ENCODE peak calls at places on chromosomes 13 and 19, in ten cellular contexts. P, X, Q, K, J, M, W, Y, G and U are unnamed samples.

GRCh38 chr13:44786724-44787123 is 202.5 kb downstream of the NUFIP1 start:
- ATAC-seq in P (peak), X (no peak), Q (no peak), K (no peak), J (no peak), M (no peak), W (no peak), Y (no peak), G (peak), U (no peak)

GRCh38 chr13:27712421-27712820 is 79.9 kb upstream of the GSX1 start:
- ATAC-seq in P (peak), X (no peak), Q (no peak), K (peak), J (no peak), M (no peak), W (no peak), Y (peak), G (peak), U (no peak)

GRCh38 chr13:27448308-27448707 is 2.1 kb downstream of the MTIF3 start:
- ATAC-seq in P (no peak), X (peak), Q (no peak), K (no peak), J (no peak), M (no peak), W (no peak), Y (no peak), G (no peak), U (no peak)

GRCh38 chr19:2602391-2603181 is 99.9 kb downstream of the GNG7 start:
- ATAC-seq in P (peak), X (peak), Q (peak), K (peak), J (no peak), M (no peak), W (peak), Y (peak), G (peak), U (no peak)

GRCh38 chr13:54124700-54125099 is 1096.1 kb downstream of the OLFM4 start:
- ATAC-seq in P (no peak), X (no peak), Q (no peak), K (no peak), J (no peak), M (no peak), W (no peak), Y (no peak), G (no peak), U (no peak)

GRCh38 chr13:24746618-24747247 is 17.2 kb upstream of the RNF17 start:
- ATAC-seq in P (no peak), X (no peak), Q (no peak), K (peak), J (no peak), M (peak), W (peak), Y (no peak), G (no peak), U (no peak)

GRCh38 chr13:43786472-43786765 is 353 bp downstream of the ENOX1 start:
- ATAC-seq in P (peak), X (no peak), Q (peak), K (no peak), J (no peak), M (peak), W (no peak), Y (no peak), G (no peak), U (no peak)

GRCh38 chr13:113855012-113855921 is 8.6 kb downstream of the GAS6 start:
- ATAC-seq in P (no peak), X (peak), Q (no peak), K (no peak), J (no peak), M (no peak), W (peak), Y (peak), G (no peak), U (no peak)

GRCh38 chr13:34156841-34157365 is 339.0 kb downstream of the RFC3 start:
- ATAC-seq in P (peak), X (peak), Q (peak), K (peak), J (peak), M (peak), W (peak), Y (peak), G (peak), U (peak)

GRCh38 chr13:89279374-89279773 is 1608.2 kb downstream of the SLITRK5 start:
- ATAC-seq in P (no peak), X (no peak), Q (no peak), K (peak), J (no peak), M (no peak), W (no peak), Y (no peak), G (no peak), U (no peak)

GRCh38 chr13:113927661-113928581 is 46.0 kb downstream of the C13orf46 start:
- ATAC-seq in P (no peak), X (peak), Q (peak), K (no peak), J (no peak), M (no peak), W (peak), Y (peak), G (peak), U (no peak)

GRCh38 chr19:19348266-19348665 is 27.6 kb downstream of the MAU2 start:
- ATAC-seq in P (peak), X (no peak), Q (no peak), K (no peak), J (no peak), M (no peak), W (no peak), Y (no peak), G (no peak), U (no peak)

GRCh38 chr19:48041877-48042580 is 1.9 kb downstream of the CABP5 start:
- ATAC-seq in P (no peak), X (no peak), Q (no peak), K (no peak), J (no peak), M (no peak), W (no peak), Y (no peak), G (no peak), U (no peak)

GRCh38 chr19:45152504-45153338 is 8.1 kb downstream of the NKPD1 start:
- ATAC-seq in P (no peak), X (peak), Q (peak), K (peak), J (peak), M (peak), W (peak), Y (peak), G (peak), U (peak)

GRCh38 chr13:82747331-82747730 is 1134.9 kb downstream of the SLITRK1 start:
- ATAC-seq in P (no peak), X (no peak), Q (no peak), K (peak), J (no peak), M (no peak), W (no peak), Y (no peak), G (no peak), U (no peak)

GRCh38 chr19:4582980-4583842 is 23.7 kb upstream of the SEMA6B start:
- ATAC-seq in P (no peak), X (no peak), Q (no peak), K (peak), J (no peak), M (no peak), W (no peak), Y (no peak), G (no peak), U (no peak)

GRCh38 chr19:44808463-44809371 is at the start of gene BCAM:
- ATAC-seq in P (peak), X (peak), Q (peak), K (peak), J (no peak), M (peak), W (peak), Y (peak), G (peak), U (no peak)

GRCh38 chr13:112767506-112768471 is 78.0 kb downstream of the ATP11A start:
- ATAC-seq in P (no peak), X (peak), Q (no peak), K (no peak), J (no peak), M (no peak), W (no peak), Y (peak), G (peak), U (no peak)

GRCh38 chr13:74092711-74093110 is 41.5 kb downstream of the KLF12 start:
- ATAC-seq in P (no peak), X (no peak), Q (no peak), K (no peak), J (no peak), M (no peak), W (no peak), Y (no peak), G (no peak), U (no peak)

GRCh38 chr13:60679131-60679530 is 282.1 kb downstream of the TDRD3 start:
- ATAC-seq in P (no peak), X (no peak), Q (no peak), K (no peak), J (no peak), M (no peak), W (no peak), Y (no peak), G (no peak), U (no peak)

GRCh38 chr19:23481043-23481442 is 85.8 kb upstream of the ZNF91 start:
- ATAC-seq in P (no peak), X (no peak), Q (no peak), K (no peak), J (no peak), M (no peak), W (no peak), Y (no peak), G (peak), U (no peak)